ENCODE peak calls at places on chromosomes 11 and 22, in six cellular contexts. N is HCT116, Z is transverse colon, W is breast epithelium, E is GM23338, V is stomach. Y is an unnamed sample. For H3K4me1, the result is how much of the 10 kb centered on the place peaks cover.

GRCh38 chr22:19086417-19086816 is 35.8 kb downstream of the DGCR2 start:
- DNase-seq in N (no peak), Z (no peak), W (no peak), E (no peak), V (no peak), Y (no peak)

GRCh38 chr11:117859061-117859460 is 17.4 kb downstream of the FXYD6 start:
- DNase-seq in N (no peak), Z (no peak), W (no peak), E (no peak), V (peak), Y (no peak)

GRCh38 chr11:10674440-10674855 is 19.1 kb downstream of the IRAG1 start:
- DNase-seq in N (no peak), Z (no peak), W (peak), E (no peak), V (no peak), Y (no peak)

GRCh38 chr11:46382644-46383403 is 1.4 kb downstream of the MDK start:
- DNase-seq in N (no peak), Z (no peak), W (no peak), E (peak), V (no peak), Y (peak)

GRCh38 chr11:77728203-77728786 is 90.7 kb upstream of the CLNS1A start:
- DNase-seq in N (no peak), Z (peak), W (no peak), E (no peak), V (no peak), Y (peak)

GRCh38 chr11:3101921-3102640 is 44.9 kb upstream of the CARS1 start:
- DNase-seq in N (no peak), Z (no peak), W (no peak), E (no peak), V (peak), Y (no peak)

GRCh38 chr11:16040151-16040550 is 316.2 kb downstream of the SOX6 start:
- DNase-seq in N (no peak), Z (no peak), W (no peak), E (no peak), V (no peak), Y (no peak)

GRCh38 chr11:62710001-62710345 is 2.5 kb downstream of the GNG3 start:
- DNase-seq in N (no peak), Z (no peak), W (no peak), E (no peak), V (peak), Y (peak)

GRCh38 chr11:17473071-17473744 is 3.4 kb downstream of the ABCC8 start:
- DNase-seq in N (peak), Z (no peak), W (no peak), E (peak), V (no peak), Y (no peak)

GRCh38 chr22:31044262-31044861 is 36.8 kb upstream of the SMTN start:
- DNase-seq in N (no peak), Z (peak), W (peak), E (no peak), V (peak), Y (peak)

GRCh38 chr22:25453557-25453956 is 110.9 kb upstream of the GRK3 start:
- DNase-seq in N (no peak), Z (no peak), W (no peak), E (no peak), V (no peak), Y (no peak)

GRCh38 chr11:113160652-113161051 is 153.7 kb upstream of the TTC12 start:
- DNase-seq in N (no peak), Z (no peak), W (no peak), E (no peak), V (no peak), Y (no peak)

GRCh38 chr22:41910599-41911291 is 4.1 kb downstream of the SHISA8 start:
- DNase-seq in N (no peak), Z (no peak), W (no peak), E (peak), V (peak), Y (no peak)

GRCh38 chr22:49297286-49297870 is 530.3 kb downstream of the BRD1 start:
- DNase-seq in N (no peak), Z (no peak), W (peak), E (no peak), V (peak), Y (no peak)

GRCh38 chr11:110431212-110432073 is 1.7 kb downstream of the FDX1 start:
- DNase-seq in N (no peak), Z (no peak), W (no peak), E (no peak), V (no peak), Y (no peak)

GRCh38 chr11:74288161-74288560 is 23.3 kb downstream of the P4HA3 start:
- DNase-seq in N (no peak), Z (no peak), W (no peak), E (no peak), V (no peak), Y (no peak)

GRCh38 chr22:43315687-43316217 is 27.4 kb downstream of the SCUBE1 start:
- DNase-seq in N (no peak), Z (no peak), W (no peak), E (no peak), V (no peak), Y (no peak)

GRCh38 chr22:44704159-44705021 is 2.4 kb downstream of the PRR5 start:
- DNase-seq in N (no peak), Z (no peak), W (no peak), E (no peak), V (no peak), Y (no peak)

GRCh38 chr11:13850256-13851010 is 112.1 kb upstream of the SPON1 start:
- DNase-seq in N (no peak), Z (no peak), W (no peak), E (no peak), V (no peak), Y (no peak)

GRCh38 chr11:125890447-125891100 is 3.1 kb downstream of the HYLS1 start:
- DNase-seq in N (no peak), Z (no peak), W (no peak), E (no peak), V (no peak), Y (no peak)

GRCh38 chr11:58285483-58286040 is 17.5 kb upstream of the OR10W1 start:
- DNase-seq in N (no peak), Z (no peak), W (no peak), E (no peak), V (no peak), Y (no peak)

GRCh38 chr11:74839445-74839844 is 90.8 kb downstream of the RNF169 start:
- DNase-seq in N (no peak), Z (no peak), W (no peak), E (no peak), V (no peak), Y (no peak)

GRCh38 chr11:76807206-76807875 is 24.2 kb downstream of the TSKU start:
- DNase-seq in N (no peak), Z (peak), W (peak), E (peak), V (peak), Y (peak)

GRCh38 chr11:32960553-32961164 is 55.0 kb upstream of the DEPDC7 start:
- DNase-seq in N (peak), Z (no peak), W (no peak), E (peak), V (no peak), Y (no peak)

GRCh38 chr11:81966340-81966739 is 767.3 kb downstream of the FAM181B start:
- DNase-seq in N (no peak), Z (no peak), W (no peak), E (no peak), V (no peak), Y (no peak)

GRCh38 chr11:89347071-89347470 is 144.1 kb downstream of the NOX4 start:
- DNase-seq in N (no peak), Z (no peak), W (no peak), E (no peak), V (no peak), Y (no peak)

GRCh38 chr11:74678591-74679512 is 52.4 kb downstream of the CHRDL2 start:
- DNase-seq in N (no peak), Z (no peak), W (peak), E (no peak), V (peak), Y (no peak)

GRCh38 chr11:76935030-76935429 is 74.3 kb downstream of the ACER3 start:
- DNase-seq in N (no peak), Z (no peak), W (no peak), E (peak), V (no peak), Y (no peak)

GRCh38 chr11:6418199-6418957 is 516 bp downstream of the APBB1 start:
- DNase-seq in N (no peak), Z (peak), W (no peak), E (peak), V (no peak), Y (peak)

GRCh38 chr11:36131719-36132349 is 157.4 kb downstream of the COMMD9 start:
- DNase-seq in N (no peak), Z (peak), W (peak), E (peak), V (peak), Y (peak)

GRCh38 chr11:97092823-97093222 is 703.0 kb downstream of the JRKL start:
- DNase-seq in N (no peak), Z (no peak), W (no peak), E (no peak), V (no peak), Y (no peak)

GRCh38 chr11:74014880-74015279 is 6.0 kb upstream of the UCP3 start:
- DNase-seq in N (no peak), Z (no peak), W (no peak), E (no peak), V (no peak), Y (no peak)

GRCh38 chr11:113789675-113790320 is 10.2 kb downstream of the CLDN25 start:
- DNase-seq in N (no peak), Z (no peak), W (no peak), E (no peak), V (no peak), Y (no peak)

GRCh38 chr11:72751293-72752087 is 718 bp downstream of the ARAP1 start:
- DNase-seq in N (no peak), Z (peak), W (no peak), E (peak), V (no peak), Y (no peak)

GRCh38 chr11:10770626-10771254 is 19.7 kb downstream of the CTR9 start:
- DNase-seq in N (peak), Z (peak), W (no peak), E (peak), V (peak), Y (peak)

GRCh38 chr11:92886243-92886905 is 83.1 kb upstream of the MTNR1B start:
- DNase-seq in N (peak), Z (peak), W (peak), E (peak), V (no peak), Y (peak)

GRCh38 chr22:46941958-46942815 is 179.7 kb downstream of the TBC1D22A start:
- DNase-seq in N (no peak), Z (no peak), W (no peak), E (no peak), V (no peak), Y (peak)

GRCh38 chr11:109347304-109347703 is 74.7 kb upstream of the C11orf87 start:
- DNase-seq in N (no peak), Z (no peak), W (no peak), E (no peak), V (no peak), Y (no peak)

GRCh38 chr11:88246680-88247079 is 71.4 kb upstream of the RAB38 start:
- DNase-seq in N (no peak), Z (no peak), W (no peak), E (no peak), V (no peak), Y (no peak)

DNA sequence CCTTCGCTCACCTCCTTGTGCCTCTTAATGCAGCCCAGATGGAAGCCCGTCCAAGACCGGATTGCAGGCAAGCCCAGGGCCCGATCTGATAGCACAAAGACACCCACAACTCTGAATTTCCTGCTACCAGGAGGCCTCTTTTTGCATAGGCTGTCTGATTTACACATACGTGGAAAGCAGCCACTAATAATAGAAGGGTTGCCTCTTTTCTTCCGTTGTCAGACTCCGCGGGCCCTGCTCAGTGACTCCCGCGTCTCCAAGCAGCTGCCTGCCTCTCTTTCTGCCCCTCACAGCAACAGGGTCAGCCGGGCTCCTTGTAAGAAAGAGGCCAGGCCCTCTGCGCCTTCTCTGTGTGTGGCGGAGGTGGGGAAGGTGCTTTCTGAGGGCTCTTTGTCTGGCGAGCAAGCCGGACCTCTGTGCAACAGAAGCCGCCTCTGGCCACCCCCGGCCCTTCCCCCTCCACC is 26.7 kb downstream of the FLI1 start:
- DNase-seq in N (no peak), Z (peak), W (no peak), E (peak), V (peak), Y (no peak)
- H3K4me1 ChIP-seq in N (under half), Z (under half), W (under half), E (half or more), V (under half), Y (under half)

GRCh38 chr22:28247667-28248363 is 328.8 kb upstream of the PITPNB start:
- DNase-seq in N (no peak), Z (no peak), W (no peak), E (no peak), V (no peak), Y (no peak)
- H3K4me1 ChIP-seq in N (under half), Z (under half), W (under half), E (under half), V (under half), Y (under half)

GRCh38 chr11:121479355-121479754 is 26.6 kb upstream of the SORL1-AS1 start:
- DNase-seq in N (no peak), Z (no peak), W (no peak), E (peak), V (no peak), Y (no peak)
- H3K4me1 ChIP-seq in N (under half), Z (under half), W (under half), E (under half), V (under half), Y (under half)

GRCh38 chr11:128484172-128484571 is 103.2 kb downstream of the ETS1 start:
- DNase-seq in N (no peak), Z (no peak), W (no peak), E (peak), V (no peak), Y (no peak)
- H3K4me1 ChIP-seq in N (under half), Z (under half), W (under half), E (under half), V (under half), Y (under half)

Y was measured in colonic mucosa.